ENCODE peak calls at places on chromosomes 7 and 10, in six cellular contexts. I is breast epithelium, X is mucosa of descending colon, C is endothelial cell of umbilical vein, U is BJ, N is colonic mucosa. S is an unnamed sample.

GRCh38 chr7:135716677-135717238 is 11.2 kb downstream of the SLC13A4 start:
- DNase-seq in C (peak), N (no peak), X (no peak), I (no peak), U (peak), S (peak)

GRCh38 chr7:2523941-2524807 is 4.6 kb downstream of the LFNG start:
- DNase-seq in X (peak), N (peak), U (no peak), C (peak), I (peak), S (no peak)

GRCh38 chr10:44714451-44714850 is 196.7 kb upstream of the TMEM72 start:
- DNase-seq in U (no peak), X (no peak), N (no peak), C (no peak), I (no peak), S (no peak)

GRCh38 chr10:104657458-104657857 is 16.4 kb downstream of the SORCS3 start:
- DNase-seq in X (no peak), C (no peak), N (no peak), U (no peak), I (no peak), S (no peak)

GRCh38 chr10:103197891-103198290 is 4.8 kb upstream of the NT5C2 start:
- DNase-seq in N (no peak), C (no peak), I (no peak), X (no peak), U (no peak), S (no peak)

GRCh38 chr7:66429498-66430163 is 199.1 kb upstream of the KCTD7 start:
- DNase-seq in C (no peak), N (no peak), I (no peak), U (no peak), X (no peak), S (no peak)

GRCh38 chr7:27375958-27376357 is 133.4 kb downstream of the EVX1 start:
- DNase-seq in C (peak), X (no peak), U (no peak), I (no peak), N (no peak), S (no peak)

GRCh38 chr7:16619979-16620408 is 25.6 kb downstream of the ANKMY2 start:
- DNase-seq in I (no peak), U (no peak), N (no peak), X (no peak), C (no peak), S (no peak)

GRCh38 chr7:94045566-94045965 is 41.4 kb upstream of the BET1 start:
- DNase-seq in N (no peak), C (no peak), I (no peak), X (no peak), U (no peak), S (no peak)

DNA sequence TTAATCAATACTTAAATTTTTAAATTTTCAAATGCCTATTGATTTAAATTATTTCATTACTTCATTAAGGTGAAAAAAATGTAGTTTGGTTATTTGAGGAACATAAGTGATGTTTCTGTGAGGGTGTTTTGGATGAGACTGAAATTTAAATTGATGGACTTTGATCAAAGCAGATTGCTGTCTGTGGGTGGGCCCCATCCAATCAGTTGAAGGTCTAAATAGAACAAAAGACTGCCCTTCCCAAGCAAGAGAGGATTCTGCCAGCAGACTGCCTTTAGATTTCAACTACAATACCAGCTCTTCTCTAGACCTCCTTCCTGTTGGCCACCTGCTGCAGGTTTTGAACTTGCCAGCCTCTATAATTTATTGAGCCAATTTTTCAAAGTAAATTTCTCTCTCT is 14.5 kb upstream of the GPR37 start:
- DNase-seq in N (no peak), C (no peak), X (no peak), U (no peak), I (no peak), S (no peak)
- TF ChIP-seq CTCF in N (no peak), C (no peak), X (no peak), U (no peak), I (no peak), S (no peak)

DNA sequence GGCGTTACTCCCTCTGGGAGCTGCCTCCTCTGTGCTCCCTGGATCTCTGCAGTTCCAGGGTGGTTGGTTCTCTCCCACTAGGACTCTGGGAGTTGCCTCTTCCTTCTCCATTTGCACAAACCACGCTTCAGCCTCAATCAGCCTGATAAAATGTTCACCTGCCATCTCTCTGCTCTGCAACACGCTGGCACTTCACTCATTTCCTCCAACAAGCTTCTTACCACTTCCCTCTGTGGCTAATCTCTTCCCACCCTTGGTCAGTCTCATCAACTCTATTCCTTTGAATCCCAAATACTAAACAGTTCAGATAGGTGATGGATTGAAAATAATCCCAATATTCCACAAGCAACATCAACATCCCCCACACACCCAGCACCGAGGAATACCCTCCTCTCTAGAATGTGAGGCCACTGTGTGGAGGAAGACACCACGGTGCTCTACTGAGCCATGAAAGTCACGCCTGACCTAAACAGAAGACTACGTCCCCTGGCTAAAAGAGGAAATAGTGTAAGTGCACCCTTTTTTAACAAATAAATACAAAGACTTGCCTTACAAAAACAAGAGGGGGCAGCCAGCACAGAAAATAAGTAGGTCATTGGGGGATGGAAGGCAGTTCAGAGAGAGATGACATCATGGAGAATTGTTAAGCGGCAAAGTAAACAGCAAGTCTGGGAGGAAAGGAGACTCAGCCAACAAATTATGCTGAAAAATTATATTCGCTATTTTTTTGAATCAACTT is 1.9 kb upstream of the FAM170B start:
- DNase-seq in X (no peak), U (no peak), I (no peak), N (no peak), C (peak), S (no peak)
- H3K4me3 ChIP-seq in X (no peak), U (no peak), I (no peak), N (no peak), C (no peak), S (no peak)

GRCh38 chr7:31855530-31855929 is 168.5 kb downstream of the PPP1R17 start:
- DNase-seq in C (no peak), I (no peak), X (no peak), U (no peak), N (no peak), S (no peak)

GRCh38 chr7:31850601-31851000 is 163.6 kb downstream of the PPP1R17 start:
- DNase-seq in I (no peak), C (no peak), N (no peak), X (no peak), U (no peak), S (no peak)

GRCh38 chr7:31856366-31856765 is 169.4 kb downstream of the PPP1R17 start:
- DNase-seq in U (no peak), I (no peak), X (no peak), N (no peak), C (no peak), S (no peak)

GRCh38 chr7:31852438-31852837 is 165.4 kb downstream of the PPP1R17 start:
- DNase-seq in C (no peak), N (no peak), I (no peak), X (no peak), U (no peak), S (no peak)

DNA sequence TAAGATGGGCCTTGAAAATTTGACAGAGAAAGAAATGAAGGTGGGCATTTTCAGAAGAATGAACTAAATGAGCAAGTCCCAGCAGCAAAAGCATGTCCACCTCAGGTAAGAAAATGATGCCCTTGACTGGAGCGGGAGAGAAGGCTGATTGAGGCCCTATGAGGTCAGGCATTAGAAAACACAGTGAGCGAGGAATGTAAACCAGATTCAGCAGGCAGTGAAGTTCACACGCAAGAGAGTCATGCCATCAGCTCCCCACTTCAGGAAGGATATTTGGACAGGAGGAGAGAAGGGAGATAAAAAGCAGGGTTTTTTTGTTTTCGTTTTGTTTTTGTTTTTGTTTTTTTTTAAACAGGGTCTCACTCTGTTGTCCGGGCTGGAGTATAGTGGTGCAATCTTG is 166.4 kb downstream of the PPP1R17 start:
- DNase-seq in X (no peak), C (no peak), N (no peak), U (no peak), I (no peak), S (no peak)
- TF ChIP-seq CTCF in X (no peak), C (no peak), N (no peak), U (no peak), I (no peak), S (no peak)

GRCh38 chr7:98329100-98329871 is 47.8 kb downstream of the BRI3 start:
- DNase-seq in U (no peak), X (no peak), C (no peak), N (no peak), I (no peak), S (no peak)
- H3K4me3 ChIP-seq in U (no peak), X (no peak), C (no peak), N (no peak), I (no peak), S (no peak)

DNA sequence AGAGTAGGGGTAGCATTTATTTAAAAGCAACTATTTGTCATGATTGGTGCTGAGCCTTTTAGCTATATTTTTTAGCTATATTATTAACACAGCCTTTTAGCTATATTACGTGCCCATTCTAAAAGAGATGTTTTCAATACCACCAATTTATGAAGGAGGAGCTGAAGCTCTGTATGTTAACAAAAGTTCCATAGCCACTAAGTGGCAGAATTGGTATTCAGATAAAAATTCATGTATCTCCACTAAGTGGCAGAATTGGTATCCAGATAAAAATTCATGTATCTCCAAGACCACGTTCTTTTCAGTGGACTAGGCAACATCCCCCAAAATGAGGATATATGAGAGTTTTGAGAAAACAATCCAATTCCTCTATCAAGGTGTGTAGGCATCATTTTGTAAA is 268.6 kb downstream of the HGF start:
- DNase-seq in C (peak), X (no peak), I (no peak), N (no peak), U (no peak), S (peak)
- TF ChIP-seq CTCF in C (no peak), X (no peak), I (no peak), N (no peak), U (peak), S (peak)

DNA sequence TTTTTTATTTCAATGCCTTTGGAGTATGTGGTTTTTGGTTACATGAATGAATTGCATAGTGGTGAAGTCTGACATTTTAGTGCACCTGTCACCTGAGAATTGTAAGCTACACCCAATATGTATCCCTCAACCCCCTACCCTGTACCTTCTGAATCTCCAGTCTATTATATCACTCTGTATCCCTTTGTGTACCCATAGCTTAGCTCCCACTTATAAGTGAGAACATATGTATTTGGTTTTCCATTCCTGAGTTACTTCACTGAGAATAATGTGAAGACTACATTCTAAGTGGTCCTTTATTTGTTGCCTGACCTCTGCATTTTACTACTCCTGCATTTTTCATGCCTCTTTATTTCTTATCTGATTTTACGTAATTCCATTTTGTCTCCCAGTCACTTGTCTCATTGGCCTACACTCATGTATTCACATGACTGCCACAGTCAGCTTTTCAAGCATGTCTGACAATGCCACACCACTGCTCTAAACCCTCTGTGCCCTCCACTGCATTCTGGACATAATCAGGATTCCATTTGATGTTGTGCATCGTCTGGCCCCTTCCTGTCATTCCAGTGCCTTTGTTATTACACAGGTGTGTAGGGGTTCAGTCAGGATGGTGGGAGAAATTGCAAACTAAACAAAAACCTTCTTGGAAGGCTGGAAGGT is 1325.5 kb downstream of the XPNPEP1 start:
- DNase-seq in C (no peak), X (no peak), N (no peak), U (peak), I (no peak), S (no peak)
- H3K4me3 ChIP-seq in C (no peak), X (no peak), N (no peak), U (no peak), I (no peak), S (no peak)

GRCh38 chr10:73368238-73368637 is 9.6 kb upstream of the CFAP70 start:
- DNase-seq in N (no peak), I (no peak), C (no peak), U (no peak), X (no peak), S (no peak)
- TF ChIP-seq CTCF in N (no peak), I (no peak), C (no peak), U (no peak), X (no peak), S (no peak)

GRCh38 chr7:92723978-92724377 is 112.4 kb downstream of the CDK6 start:
- DNase-seq in C (peak), U (no peak), N (no peak), X (no peak), I (no peak), S (no peak)

GRCh38 chr7:92722541-92722940 is 113.8 kb downstream of the CDK6 start:
- DNase-seq in I (no peak), C (peak), X (no peak), U (no peak), N (no peak), S (no peak)

GRCh38 chr7:92720604-92721350 is 115.6 kb downstream of the CDK6 start:
- DNase-seq in I (no peak), X (no peak), U (no peak), C (no peak), N (no peak), S (no peak)

GRCh38 chr7:92725161-92725925 is 111.0 kb downstream of the CDK6 start:
- DNase-seq in N (no peak), U (peak), I (no peak), C (no peak), X (no peak), S (peak)

DNA sequence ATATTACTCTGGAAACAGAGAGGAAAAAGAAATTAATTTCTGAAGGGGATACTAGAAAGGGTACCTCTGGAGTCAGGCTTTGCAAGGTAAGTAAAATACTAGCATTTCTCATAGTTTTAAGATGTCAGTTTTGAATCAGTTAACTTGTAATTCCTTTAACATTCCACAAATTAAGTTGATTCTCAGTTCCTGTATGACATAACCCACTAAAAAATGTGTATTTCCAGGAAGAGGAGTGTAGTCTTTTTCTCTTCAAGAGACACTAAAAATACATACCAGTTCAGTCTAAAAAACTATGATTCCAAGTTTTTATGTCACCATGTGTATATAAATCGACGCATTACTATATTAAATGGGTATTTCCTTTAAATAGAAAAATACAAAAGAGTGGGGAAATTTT is 113.2 kb downstream of the CDK6 start:
- DNase-seq in I (no peak), X (no peak), C (peak), N (no peak), U (no peak), S (no peak)
- H3K4me3 ChIP-seq in I (no peak), X (no peak), C (no peak), N (no peak), U (no peak), S (no peak)

DNA sequence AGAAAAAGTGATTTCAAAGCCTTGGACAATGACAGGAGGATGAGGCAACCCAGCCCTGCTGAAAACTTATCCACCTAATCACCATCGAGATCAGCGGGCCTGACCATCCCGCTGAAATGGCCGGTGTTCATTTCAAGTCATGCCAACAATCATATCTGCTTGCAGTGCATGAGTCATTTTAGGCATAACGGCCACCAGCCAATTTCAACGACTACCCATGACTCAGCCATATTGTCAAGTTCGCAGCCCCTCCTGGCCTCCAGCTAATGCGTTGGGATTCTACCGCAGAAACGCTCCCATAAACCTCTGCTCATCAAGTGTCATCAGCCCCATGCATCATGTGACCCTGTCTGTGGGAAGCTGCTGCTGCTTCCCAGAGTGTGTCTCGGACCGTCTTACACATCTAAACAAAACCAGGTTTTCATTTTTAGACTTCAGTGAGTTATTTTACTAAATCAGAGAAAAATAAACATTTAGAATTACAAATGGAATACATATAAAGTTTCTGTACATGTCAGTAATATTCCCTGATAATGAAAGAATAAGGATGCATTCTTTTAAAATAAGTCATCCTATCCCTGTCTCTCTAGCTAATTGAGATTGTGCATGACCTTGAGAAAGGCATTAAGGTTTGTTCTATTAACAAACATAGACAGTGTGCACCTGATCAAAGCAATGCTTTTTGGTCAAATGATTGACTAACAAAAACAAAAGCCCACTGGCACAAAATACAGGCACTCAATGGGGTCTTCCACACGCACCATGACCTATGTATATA is 188.9 kb downstream of the ADAM12 start:
- DNase-seq in I (no peak), X (no peak), U (peak), N (no peak), C (no peak), S (peak)
- TF ChIP-seq CTCF in I (no peak), X (no peak), U (no peak), N (no peak), C (no peak), S (no peak)